ENCODE peak calls at places on chromosomes 11 and 22, in six cellular contexts. K is endothelial cell, L is caudate nucleus, X is iPS-NIHi11, W is fibroblast of villous mesenchyme, H is Calu3. B is an unnamed sample.
A peak's percentile ranks its signal among the peaks of the same experiment; 100 is the strongest.

GRCh38 chr11:126870021-126870420 is 130.5 kb downstream of the KIRREL3 start:
- DNase-seq in H (no peak), K (no peak), W (no peak), X (no peak), L (no peak), B (no peak)

GRCh38 chr22:19998232-19998951 is 18.2 kb downstream of the ARVCF start:
- DNase-seq in H (no peak), L (no peak), W (no peak), X (no peak), K (no peak), B (no peak)

GRCh38 chr22:36379593-36380361 is 8.0 kb downstream of the MYH9 start:
- DNase-seq in L (no peak), H (peak; percentile 42), X (no peak), W (no peak), K (no peak), B (no peak)

GRCh38 chr11:65355013-65355775 is 643 bp downstream of the TIGD3 start:
- DNase-seq in X (peak; percentile 72), W (no peak), K (no peak), L (peak; percentile 62), H (peak; percentile 57), B (no peak)

GRCh38 chr11:61926235-61926634 is 8.9 kb upstream of the RAB3IL1 start:
- DNase-seq in X (no peak), H (no peak), K (no peak), W (no peak), L (no peak), B (no peak)

GRCh38 chr11:116412118-116412889 is 360.5 kb downstream of the BUD13 start:
- DNase-seq in X (no peak), W (no peak), K (no peak), L (no peak), H (peak; percentile 15), B (no peak)

GRCh38 chr11:120912504-120912903 is 111.4 kb upstream of the TBCEL start:
- DNase-seq in X (peak; percentile 52), W (peak; percentile 55), L (peak; percentile 38), H (no peak), K (no peak), B (no peak)

GRCh38 chr11:3920148-3920852 is 64.8 kb downstream of the STIM1 start:
- DNase-seq in X (no peak), K (no peak), H (peak; percentile 31), W (peak; percentile 83), L (peak; percentile 47), B (no peak)

GRCh38 chr22:36546092-36546804 is 17.3 kb upstream of the EIF3D start:
- DNase-seq in W (peak; percentile 58), K (peak; percentile 66), X (peak; percentile 86), H (peak; percentile 64), L (peak; percentile 46), B (peak; percentile 27)

GRCh38 chr11:84906995-84907394 is 720.1 kb downstream of the DLG2 start:
- DNase-seq in W (no peak), K (no peak), L (peak; percentile 10), H (no peak), X (no peak), B (no peak)

GRCh38 chr11:121930004-121930965 is 185.7 kb downstream of the BLID start:
- DNase-seq in K (no peak), L (peak; percentile 53), X (peak; percentile 15), W (peak; percentile 37), H (no peak), B (no peak)

GRCh38 chr11:7143908-7144307 is 55.1 kb downstream of the RBMXL2 start:
- DNase-seq in K (no peak), H (no peak), W (peak; percentile 34), X (no peak), L (no peak), B (no peak)

GRCh38 chr11:82003671-82004148 is 730.0 kb downstream of the FAM181B start:
- DNase-seq in X (no peak), K (no peak), W (peak; percentile 4), L (no peak), H (no peak), B (no peak)

GRCh38 chr11:1234054-1234720 is 11.3 kb downstream of the MUC5B start:
- DNase-seq in X (peak; percentile 13), K (peak; percentile 5), H (no peak), L (no peak), W (no peak), B (no peak)

GRCh38 chr11:105577645-105578044 is 32.2 kb upstream of the GRIA4 start:
- DNase-seq in K (no peak), W (peak; percentile 17), H (no peak), X (no peak), L (no peak), B (no peak)

GRCh38 chr11:45089845-45090499 is 56.5 kb upstream of the PRDM11 start:
- DNase-seq in W (peak; percentile 38), L (no peak), H (no peak), K (no peak), X (no peak), B (no peak)

GRCh38 chr11:69460540-69461257 is 20.8 kb upstream of the LINC01488 start:
- DNase-seq in H (no peak), K (no peak), X (no peak), L (no peak), W (peak; percentile 70), B (no peak)

GRCh38 chr11:44577231-44577834 is 11.9 kb downstream of the CD82 start:
- DNase-seq in X (no peak), K (no peak), W (no peak), H (no peak), L (no peak), B (no peak)

GRCh38 chr11:95519912-95520311 is 269.7 kb downstream of the FAM76B start:
- DNase-seq in X (no peak), K (no peak), L (no peak), W (no peak), H (no peak), B (no peak)

GRCh38 chr22:17853066-17853465 is 78.8 kb upstream of the BID start:
- DNase-seq in W (no peak), L (no peak), H (no peak), K (no peak), X (no peak), B (no peak)

GRCh38 chr11:7576671-7577225 is 62.9 kb downstream of the PPFIBP2 start:
- DNase-seq in W (peak; percentile 60), K (no peak), H (no peak), L (no peak), X (no peak), B (no peak)

GRCh38 chr11:3627291-3627690 is 14.5 kb downstream of the ART5 start:
- DNase-seq in X (no peak), W (peak; percentile 55), K (no peak), L (no peak), H (no peak), B (no peak)

GRCh38 chr11:45021001-45021400 is 70.3 kb upstream of the TP53I11 start:
- DNase-seq in L (no peak), W (no peak), K (no peak), X (no peak), H (no peak), B (no peak)

GRCh38 chr11:14320020-14320419 is 39.0 kb downstream of the RRAS2 start:
- DNase-seq in L (no peak), X (no peak), W (peak; percentile 53), H (no peak), K (no peak), B (no peak)

GRCh38 chr11:130070109-130070828 is 575 bp downstream of the APLP2 start:
- DNase-seq in X (peak; percentile 51), L (no peak), H (no peak), W (peak; percentile 26), K (peak; percentile 36), B (peak; percentile 44)

GRCh38 chr11:120801801-120802689 is 221.9 kb upstream of the TBCEL start:
- DNase-seq in K (peak; percentile 76), W (peak; percentile 56), X (peak; percentile 86), H (peak; percentile 63), L (peak; percentile 64), B (peak; percentile 67)

GRCh38 chr11:19934828-19935259 is 222.2 kb downstream of the NAV2 start:
- DNase-seq in W (peak; percentile 72), H (no peak), L (no peak), K (no peak), X (no peak), B (no peak)

GRCh38 chr11:128021304-128022006 is 565.9 kb downstream of the ETS1 start:
- DNase-seq in K (peak; percentile 48), X (peak; percentile 59), L (no peak), W (no peak), H (no peak), B (no peak)

GRCh38 chr22:17131686-17132085 is 10.5 kb upstream of the TMEM121B start:
- DNase-seq in H (no peak), X (peak; percentile 71), W (no peak), K (no peak), L (peak; percentile 77), B (no peak)

GRCh38 chr11:66881927-66882452 is 25.1 kb downstream of the LRFN4 start:
- DNase-seq in W (no peak), K (no peak), H (no peak), L (no peak), X (no peak), B (no peak)

GRCh38 chr11:27705873-27706820 is 5.9 kb upstream of the BDNF start:
- DNase-seq in H (peak; percentile 44), K (no peak), W (peak; percentile 69), L (no peak), X (peak; percentile 67), B (no peak)

GRCh38 chr22:30694171-30694637 is 470 bp upstream of the OSBP2 start:
- DNase-seq in K (peak; percentile 33), X (peak; percentile 80), L (peak; percentile 67), W (no peak), H (peak; percentile 78), B (peak; percentile 57)

GRCh38 chr11:64990222-64990918 is 6.4 kb downstream of the BATF2 start:
- DNase-seq in L (no peak), H (no peak), W (peak; percentile 40), X (no peak), K (peak; percentile 61), B (no peak)

GRCh38 chr11:44627911-44628729 is 62.7 kb downstream of the CD82 start:
- DNase-seq in K (no peak), X (peak; percentile 24), H (no peak), L (peak; percentile 94), W (peak; percentile 26), B (peak; percentile 7)